ENCODE peak calls at places on chromosomes 2 and 18, in seven cellular contexts. G is NCI-H1092 treated with DMSO at 0.1 percent for 48 hours, P is tibial artery, E is Ammon's horn, Z is fibroblast of pulmonary artery, U is KBM-7, S is T1000. D is an unnamed sample.

GRCh38 chr2:237816531-237816930 is 18.0 kb downstream of the RBM44 start:
- DNase-seq in U (no peak), P (no peak), E (no peak), S (no peak), Z (no peak), G (no peak), D (no peak)

GRCh38 chr2:12465631-12466135 is 251.1 kb upstream of the TRIB2 start:
- DNase-seq in U (no peak), Z (peak; percentile 93), S (no peak), E (no peak), P (no peak), G (no peak), D (peak; percentile 52)

GRCh38 chr2:216109962-216110614 is 940 bp downstream of the XRCC5 start:
- DNase-seq in S (no peak), E (peak; percentile 44), P (no peak), Z (peak; percentile 69), U (peak; percentile 62), G (no peak), D (peak; percentile 78)

GRCh38 chr2:212484563-212485080 is 54.0 kb downstream of the ERBB4 start:
- DNase-seq in Z (no peak), G (no peak), S (no peak), P (no peak), U (no peak), E (no peak), D (peak; percentile 26)

GRCh38 chr2:145538661-145539319 is 1018.9 kb upstream of the ZEB2 start:
- DNase-seq in S (no peak), Z (no peak), U (no peak), P (no peak), G (no peak), E (no peak), D (no peak)

GRCh38 chr2:104734937-104735586 is 118.9 kb upstream of the POU3F3 start:
- DNase-seq in U (peak; percentile 94), S (no peak), Z (no peak), G (no peak), E (no peak), P (no peak), D (no peak)

GRCh38 chr2:224308267-224308911 is 93.5 kb downstream of the FAM124B start:
- DNase-seq in U (no peak), Z (no peak), P (no peak), E (no peak), G (no peak), S (no peak), D (peak; percentile 6)

GRCh38 chr18:45440246-45440645 is 175.0 kb upstream of the SLC14A2 start:
- DNase-seq in S (no peak), U (no peak), G (no peak), P (no peak), E (no peak), Z (no peak), D (no peak)

GRCh38 chr2:10260130-10260529 is 42.6 kb upstream of the HPCAL1 start:
- DNase-seq in S (peak; percentile 52), U (no peak), P (peak; percentile 21), E (no peak), G (no peak), Z (no peak), D (no peak)

GRCh38 chr2:21837561-21837960 is 713.8 kb downstream of the TDRD15 start:
- DNase-seq in S (no peak), Z (no peak), E (no peak), G (no peak), P (no peak), U (no peak), D (no peak)

GRCh38 chr2:62297642-62298010 is 101.7 kb downstream of the B3GNT2 start:
- DNase-seq in P (no peak), Z (peak; percentile 18), S (no peak), E (no peak), G (no peak), U (peak; percentile 72), D (no peak)

GRCh38 chr2:27152796-27153464 is 4.1 kb downstream of the TCF23 start:
- DNase-seq in U (no peak), G (no peak), S (no peak), P (peak; percentile 1), Z (no peak), E (no peak), D (peak; percentile 33)

GRCh38 chr2:109125595-109126500 is 3.2 kb upstream of the SH3RF3 start:
- DNase-seq in G (no peak), E (no peak), P (no peak), U (no peak), Z (peak; percentile 86), S (peak; percentile 30), D (peak; percentile 90)

GRCh38 chr2:208820289-208820688 is 413.7 kb downstream of the PTH2R start:
- DNase-seq in E (peak; percentile 23), S (no peak), Z (no peak), U (peak; percentile 4), G (peak; percentile 61), P (no peak), D (no peak)

GRCh38 chr18:21264651-21265050 is 22.6 kb downstream of the GREB1L start:
- DNase-seq in S (no peak), Z (peak; percentile 47), E (no peak), P (no peak), G (no peak), U (no peak), D (no peak)

GRCh38 chr2:186629245-186629996 is 39.6 kb downstream of the ITGAV start:
- DNase-seq in S (no peak), Z (no peak), G (no peak), E (no peak), P (no peak), U (no peak), D (no peak)

GRCh38 chr18:47881752-47882455 is 48.6 kb downstream of the SMAD2 start:
- DNase-seq in G (no peak), U (no peak), Z (peak; percentile 87), E (no peak), P (no peak), S (no peak), D (peak; percentile 30)

GRCh38 chr18:11785444-11786055 is 65.7 kb upstream of the CHMP1B start:
- DNase-seq in G (no peak), P (no peak), S (no peak), E (peak; percentile 30), Z (no peak), U (no peak), D (no peak)

GRCh38 chr2:203340791-203341487 is 12.7 kb downstream of the ABI2 start:
- DNase-seq in P (no peak), S (peak; percentile 6), G (no peak), U (no peak), Z (peak; percentile 91), E (no peak), D (peak; percentile 38)

GRCh38 chr2:154455201-154455600 is 243.3 kb upstream of the KCNJ3 start:
- DNase-seq in U (no peak), E (no peak), Z (peak; percentile 24), G (no peak), S (no peak), P (no peak), D (no peak)